ENCODE peak calls at places on chromosomes 7 and 10, in ten cellular contexts. H, S, Q, P, O, U, V, N, B and J are unnamed samples.

GRCh38 chr10:108147346-108147745 is 982.8 kb upstream of the SORCS1 start:
- DNase-seq in H (no peak), S (no peak), Q (no peak), P (no peak), O (no peak), U (no peak), V (no peak), N (no peak), B (no peak), J (no peak)

GRCh38 chr10:86943316-86944030 is 13.9 kb downstream of the MMRN2 start:
- DNase-seq in H (no peak), S (no peak), Q (peak; percentile 11), P (no peak), O (peak; percentile 24), U (no peak), V (no peak), N (no peak), B (peak; percentile 76), J (no peak)

GRCh38 chr7:152859781-152860191 is 100.2 kb downstream of the ACTR3B start:
- DNase-seq in H (no peak), S (peak; percentile 48), Q (no peak), P (no peak), O (no peak), U (peak; percentile 8), V (no peak), N (no peak), B (no peak), J (no peak)

GRCh38 chr10:69096045-69096444 is 8.1 kb downstream of the SRGN start:
- DNase-seq in H (no peak), S (no peak), Q (no peak), P (no peak), O (no peak), U (no peak), V (no peak), N (no peak), B (no peak), J (no peak)

GRCh38 chr7:40586197-40586596 is 451.4 kb downstream of the SUGCT start:
- DNase-seq in H (no peak), S (no peak), Q (no peak), P (no peak), O (no peak), U (no peak), V (no peak), N (no peak), B (no peak), J (no peak)

GRCh38 chr10:17067549-17068264 is 61.9 kb downstream of the CUBN start:
- DNase-seq in H (no peak), S (no peak), Q (no peak), P (no peak), O (no peak), U (no peak), V (no peak), N (no peak), B (no peak), J (no peak)

GRCh38 chr7:45980181-45980905 is 59.3 kb upstream of the IGFBP3 start:
- DNase-seq in H (no peak), S (no peak), Q (no peak), P (no peak), O (no peak), U (no peak), V (no peak), N (no peak), B (no peak), J (no peak)

GRCh38 chr10:43361532-43362190 is 9.8 kb upstream of the FXYD4 start:
- DNase-seq in H (no peak), S (no peak), Q (peak; percentile 20), P (no peak), O (no peak), U (no peak), V (no peak), N (no peak), B (no peak), J (no peak)

GRCh38 chr7:98251844-98252639 is at the start of gene TECPR1:
- DNase-seq in H (peak; percentile 97), S (peak; percentile 100), Q (peak; percentile 93), P (peak; percentile 97), O (peak; percentile 98), U (peak; percentile 84), V (peak; percentile 98), N (peak; percentile 96), B (peak; percentile 97), J (peak; percentile 95)

GRCh38 chr7:98251251-98251843 is 685 bp downstream of the TECPR1 start:
- DNase-seq in H (peak; percentile 49), S (no peak), Q (peak; percentile 65), P (peak; percentile 57), O (peak; percentile 78), U (no peak), V (peak; percentile 90), N (peak; percentile 54), B (peak; percentile 69), J (no peak)

GRCh38 chr7:98252655-98253054 is 623 bp upstream of the TECPR1 start:
- DNase-seq in H (no peak), S (no peak), Q (no peak), P (no peak), O (no peak), U (no peak), V (no peak), N (no peak), B (no peak), J (no peak)

GRCh38 chr7:98249106-98249505 is 2.9 kb downstream of the TECPR1 start:
- DNase-seq in H (no peak), S (no peak), Q (no peak), P (peak; percentile 51), O (no peak), U (no peak), V (no peak), N (no peak), B (no peak), J (no peak)

GRCh38 chr7:98250789-98251188 is 1.2 kb downstream of the TECPR1 start:
- DNase-seq in H (no peak), S (no peak), Q (peak; percentile 51), P (no peak), O (no peak), U (no peak), V (peak; percentile 32), N (no peak), B (no peak), J (no peak)
- TF ChIP-seq POLR2A in H (no peak), S (no peak), Q (no peak), P (no peak), O (no peak), U (no peak), V (no peak), N (no peak), B (no peak), J (no peak)

DNA sequence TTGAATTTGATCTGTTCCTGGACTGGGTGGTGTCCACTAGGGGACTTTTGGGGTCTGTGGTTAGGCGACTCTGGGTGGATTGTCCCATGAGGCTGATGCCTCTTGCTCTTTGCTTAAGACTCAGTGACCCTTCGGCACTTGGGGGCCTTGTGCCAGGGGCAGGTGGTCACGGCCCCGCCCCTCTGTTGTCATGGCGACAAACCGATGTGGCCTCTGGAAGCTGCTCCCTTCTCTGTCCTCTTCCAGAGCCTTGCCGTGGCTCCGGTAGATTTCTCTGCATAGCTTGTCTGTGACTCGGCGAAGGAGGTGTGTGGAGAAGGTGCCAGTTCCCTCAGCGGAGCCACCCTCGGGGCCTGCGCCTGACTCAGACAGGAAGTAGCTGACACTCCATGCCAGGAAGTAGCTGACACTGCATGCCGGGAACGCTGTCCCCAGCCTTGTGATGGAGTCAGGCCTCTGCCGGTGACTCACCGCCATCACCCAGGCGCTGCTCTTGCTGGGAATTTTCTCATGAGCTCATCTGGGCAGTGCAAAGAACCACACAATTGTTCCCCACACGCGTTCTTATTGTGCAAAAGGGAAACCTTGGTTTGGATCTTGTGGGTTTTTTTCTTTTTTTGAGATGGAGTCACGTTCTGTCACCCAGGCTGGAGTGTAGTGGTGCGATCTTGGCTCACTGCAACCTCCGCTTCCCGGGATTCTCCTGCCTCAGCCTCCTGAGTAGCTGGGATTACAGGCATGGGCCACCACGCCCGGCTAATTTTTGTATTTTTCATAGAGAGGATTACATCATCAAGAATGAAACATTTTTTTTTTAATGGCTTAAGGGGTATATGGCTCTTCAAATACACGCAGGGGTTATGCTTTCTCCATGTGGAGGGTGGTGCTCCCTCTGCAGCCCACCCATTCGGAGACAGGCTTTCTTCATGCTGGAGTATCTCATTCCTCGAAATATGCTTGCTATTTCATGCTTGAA is 72.6 kb downstream of the PFKFB3 start:
- DNase-seq in H (peak; percentile 44), S (peak; percentile 96), Q (peak; percentile 87), P (peak; percentile 97), O (peak; percentile 81), U (peak; percentile 89), V (peak; percentile 63), N (peak; percentile 48), B (peak; percentile 90), J (peak; percentile 79)
- H3K4me3 ChIP-seq in H (no peak overlapping the region), S (peak overlapping the region; percentile 35), Q (peak overlapping the region; percentile 24), P (no peak overlapping the region), O (peak overlapping the region; percentile 11), U (peak overlapping the region; percentile 45), V (no peak overlapping the region), N (no peak overlapping the region), B (no peak overlapping the region), J (peak overlapping the region; percentile 19)

DNA sequence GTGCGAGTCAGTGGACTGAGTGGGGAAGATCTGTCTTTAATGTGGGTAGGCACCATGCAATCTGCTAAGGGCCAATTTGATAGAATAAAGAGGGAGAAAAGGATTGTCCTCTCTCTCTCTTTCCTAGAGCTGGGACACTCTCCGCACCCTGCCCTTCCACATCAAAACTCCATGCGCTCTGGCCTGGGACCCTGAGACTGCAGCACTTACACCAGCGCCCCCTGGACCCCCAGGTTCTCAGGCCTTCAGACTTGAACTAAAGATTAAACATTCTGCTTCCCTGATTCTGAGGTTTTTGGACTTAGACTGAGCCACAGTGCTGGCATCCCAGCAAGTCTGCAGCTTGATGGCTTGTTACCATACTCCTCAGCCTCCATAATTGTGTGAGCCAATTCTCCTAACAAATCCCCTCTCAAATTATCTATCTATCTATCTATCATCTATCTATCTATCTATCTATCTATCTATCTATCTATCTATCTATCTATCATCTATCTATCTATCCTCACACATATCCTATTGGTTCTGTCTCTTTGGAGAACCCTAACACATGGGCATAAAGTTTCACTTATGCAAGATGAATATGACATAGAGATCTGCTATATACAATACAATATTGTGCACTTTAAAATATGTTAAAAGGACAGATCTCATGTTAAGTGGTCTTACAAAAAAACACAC is 22.4 kb upstream of the OR2A5 start:
- DNase-seq in H (no peak), S (no peak), Q (no peak), P (no peak), O (no peak), U (no peak), V (no peak), N (no peak), B (no peak), J (no peak)
- H3K27ac ChIP-seq in H (no peak overlapping the region), S (no peak overlapping the region), Q (no peak overlapping the region), P (no peak overlapping the region), O (no peak overlapping the region), U (no peak overlapping the region), V (no peak overlapping the region), N (no peak overlapping the region), B (no peak overlapping the region), J (no peak overlapping the region)

GRCh38 chr7:2646680-2647571 is 15.1 kb downstream of the TTYH3 start:
- DNase-seq in H (no peak), S (no peak), Q (no peak), P (no peak), O (no peak), U (peak; percentile 34), V (no peak), N (no peak), B (no peak), J (no peak)

GRCh38 chr7:2643386-2644229 is 11.8 kb downstream of the TTYH3 start:
- DNase-seq in H (no peak), S (no peak), Q (no peak), P (no peak), O (no peak), U (no peak), V (no peak), N (no peak), B (no peak), J (no peak)

GRCh38 chr7:2644514-2645273 is 12.9 kb downstream of the TTYH3 start:
- DNase-seq in H (no peak), S (no peak), Q (no peak), P (peak; percentile 76), O (peak; percentile 52), U (no peak), V (no peak), N (no peak), B (no peak), J (no peak)

GRCh38 chr7:2646336-2646679 is 14.5 kb downstream of the TTYH3 start:
- DNase-seq in H (no peak), S (no peak), Q (no peak), P (no peak), O (no peak), U (no peak), V (no peak), N (no peak), B (no peak), J (no peak)

DNA sequence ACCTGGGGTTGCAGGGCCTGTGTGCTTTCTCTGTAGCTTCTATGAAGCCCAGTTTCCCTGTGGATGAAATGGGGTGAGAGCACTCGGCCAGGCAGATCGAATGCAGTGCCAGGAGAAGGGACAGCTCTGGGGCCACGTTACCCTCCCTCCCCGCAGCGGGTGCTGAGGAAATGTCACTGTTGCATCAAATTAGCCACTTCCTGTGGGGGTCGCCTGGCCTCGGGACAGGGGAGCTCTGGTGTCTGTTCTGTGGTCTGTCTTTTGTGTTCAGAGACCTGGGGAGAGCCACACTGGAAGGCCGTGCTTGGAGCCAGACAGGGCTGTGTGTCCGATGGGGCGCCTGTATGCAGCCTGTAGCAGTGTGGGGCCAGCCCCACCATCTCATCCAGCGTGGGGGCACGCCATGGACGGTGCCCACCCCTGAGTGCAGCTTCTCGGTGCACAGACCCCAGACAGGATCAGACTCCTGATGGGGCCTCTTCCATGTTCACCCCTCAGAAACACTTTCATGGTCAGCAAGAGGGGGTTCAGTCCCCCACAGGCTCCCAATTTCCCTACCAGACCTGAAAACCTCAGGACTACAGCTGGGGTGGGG is 13.6 kb downstream of the TTYH3 start:
- DNase-seq in H (no peak), S (no peak), Q (peak; percentile 83), P (no peak), O (no peak), U (no peak), V (no peak), N (no peak), B (no peak), J (no peak)
- TF ChIP-seq POLR2A in H (no peak), S (no peak), Q (no peak), P (no peak), O (no peak), U (no peak), V (no peak), N (no peak), B (no peak), J (no peak)